ENCODE peak calls at places on chromosomes 5 and 9, in five cellular contexts. L is ovary, N is lower leg skin, A is Caco-2, G is EH. U is an unnamed sample.

GRCh38 chr5:109852371-109853160 is 162.8 kb downstream of the MAN2A1 start:
- DNase-seq in L (no peak), N (no peak), A (no peak), G (peak; percentile 53), U (no peak)

GRCh38 chr5:172642046-172642409 is 965 bp downstream of the NEURL1B start:
- DNase-seq in L (no peak), N (no peak), A (no peak), G (peak; percentile 45), U (peak; percentile 20)

GRCh38 chr5:109454726-109455505 is 45.1 kb upstream of the PJA2 start:
- DNase-seq in L (no peak), N (no peak), A (no peak), G (peak; percentile 43), U (peak; percentile 39)

GRCh38 chr9:126366366-126367011 is 39.9 kb downstream of the MVB12B start:
- DNase-seq in L (no peak), N (peak; percentile 70), A (no peak), G (no peak), U (no peak)

GRCh38 chr9:134049236-134049635 is 18.6 kb downstream of the BRD3 start:
- DNase-seq in L (no peak), N (no peak), A (no peak), G (no peak), U (no peak)

GRCh38 chr9:130701059-130702022 is 7.8 kb downstream of the EXOSC2 start:
- DNase-seq in L (peak; percentile 72), N (peak; percentile 94), A (peak; percentile 75), G (peak; percentile 86), U (peak; percentile 90)

GRCh38 chr9:112531666-112532282 is 45.1 kb downstream of the KIAA1958 start:
- DNase-seq in L (no peak), N (no peak), A (no peak), G (peak; percentile 75), U (no peak)

GRCh38 chr9:137281345-137282116 is 4.0 kb downstream of the TOR4A start:
- DNase-seq in L (peak; percentile 25), N (no peak), A (no peak), G (no peak), U (no peak)

GRCh38 chr5:27130587-27130986 is 92.2 kb upstream of the CDH9 start:
- DNase-seq in L (no peak), N (no peak), A (no peak), G (no peak), U (no peak)

GRCh38 chr9:20446248-20446647 is 176.1 kb downstream of the MLLT3 start:
- DNase-seq in L (no peak), N (no peak), A (no peak), G (no peak), U (peak; percentile 2)

GRCh38 chr9:134052941-134053340 is 14.9 kb downstream of the BRD3 start:
- DNase-seq in L (no peak), N (no peak), A (no peak), G (no peak), U (no peak)

GRCh38 chr9:20355022-20355421 is 267.3 kb downstream of the MLLT3 start:
- DNase-seq in L (no peak), N (no peak), A (no peak), G (peak; percentile 90), U (no peak)

GRCh38 chr5:77768978-77769377 is 7.2 kb downstream of the TBCA start:
- DNase-seq in L (no peak), N (no peak), A (no peak), G (no peak), U (no peak)

GRCh38 chr5:88269222-88269771 is 652 bp upstream of the TMEM161B start:
- DNase-seq in L (peak; percentile 22), N (no peak), A (no peak), G (peak; percentile 29), U (peak; percentile 26)

GRCh38 chr9:131668439-131669233 is 71.2 kb downstream of the RAPGEF1 start:
- DNase-seq in L (no peak), N (no peak), A (no peak), G (peak; percentile 83), U (peak; percentile 35)

GRCh38 chr9:21543187-21543586 is 61.1 kb upstream of the IFNE start:
- DNase-seq in L (no peak), N (no peak), A (no peak), G (no peak), U (no peak)

GRCh38 chr5:159017787-159018186 is 81.9 kb downstream of the EBF1 start:
- DNase-seq in L (peak; percentile 70), N (no peak), A (no peak), G (peak; percentile 88), U (no peak)

GRCh38 chr9:134243778-134244467 is 79.6 kb upstream of the RNU6ATAC start:
- DNase-seq in L (no peak), N (no peak), A (no peak), G (peak; percentile 14), U (peak; percentile 21)

GRCh38 chr9:35937227-35937626 is 20.7 kb downstream of the OR2S2 start:
- DNase-seq in L (no peak), N (no peak), A (no peak), G (peak; percentile 73), U (no peak)

GRCh38 chr5:138664276-138664943 is 88.8 kb upstream of the CTNNA1 start:
- DNase-seq in L (no peak), N (peak; percentile 56), A (no peak), G (peak; percentile 46), U (peak; percentile 76)

GRCh38 chr5:173399846-173400245 is 71.6 kb upstream of the STC2 start:
- DNase-seq in L (no peak), N (no peak), A (no peak), G (no peak), U (no peak)